ENCODE peak calls at places on chromosomes 13 and 19, in seven cellular contexts. T, W, R, U, H, A and D are unnamed samples.

GRCh38 chr19:40610396-40611064 is 9.4 kb downstream of the LTBP4 start:
- DNase-seq in T (no peak), W (no peak), R (peak; percentile 35), U (no peak), H (no peak), A (no peak), D (no peak)

GRCh38 chr13:44309771-44310767 is 63.6 kb upstream of the SERP2 start:
- DNase-seq in T (no peak), W (no peak), R (no peak), U (no peak), H (no peak), A (no peak), D (no peak)

GRCh38 chr19:45124021-45124420 is 31.0 kb downstream of the PPP1R37 start:
- DNase-seq in T (no peak), W (no peak), R (no peak), U (no peak), H (no peak), A (no peak), D (no peak)

GRCh38 chr13:50230365-50230978 is 215.2 kb downstream of the KCNRG start:
- DNase-seq in T (peak; percentile 53), W (no peak), R (no peak), U (no peak), H (no peak), A (no peak), D (peak; percentile 82)

GRCh38 chr13:50846861-50847475 is 3.5 kb upstream of the DLEU7 start:
- DNase-seq in T (no peak), W (no peak), R (no peak), U (no peak), H (no peak), A (no peak), D (no peak)

GRCh38 chr13:75968103-75968838 is 332.1 kb downstream of the LMO7 start:
- DNase-seq in T (peak; percentile 26), W (no peak), R (no peak), U (no peak), H (no peak), A (peak; percentile 55), D (peak; percentile 44)

GRCh38 chr13:43446126-43446525 is 340.6 kb downstream of the ENOX1 start:
- DNase-seq in T (no peak), W (no peak), R (no peak), U (no peak), H (no peak), A (no peak), D (no peak)

GRCh38 chr19:1285737-1286360 is at the start of gene EFNA2:
- DNase-seq in T (no peak), W (no peak), R (no peak), U (no peak), H (no peak), A (no peak), D (no peak)

GRCh38 chr19:44552324-44552723 is 22.8 kb upstream of the CEACAM20 start:
- DNase-seq in T (no peak), W (no peak), R (peak; percentile 91), U (peak; percentile 83), H (peak; percentile 70), A (peak; percentile 19), D (peak; percentile 23)

GRCh38 chr19:50912727-50913716 is 1.8 kb upstream of the KLK4 start:
- DNase-seq in T (no peak), W (no peak), R (no peak), U (no peak), H (no peak), A (no peak), D (no peak)

GRCh38 chr19:51366999-51367564 is 894 bp upstream of the ETFB start:
- DNase-seq in T (no peak), W (no peak), R (no peak), U (no peak), H (no peak), A (no peak), D (no peak)

GRCh38 chr19:15438124-15438496 is 11.6 kb downstream of the WIZ start:
- DNase-seq in T (no peak), W (no peak), R (no peak), U (no peak), H (no peak), A (peak; percentile 14), D (no peak)

GRCh38 chr13:33323766-33324525 is 38.4 kb upstream of the STARD13 start:
- DNase-seq in T (peak; percentile 63), W (no peak), R (no peak), U (no peak), H (no peak), A (no peak), D (no peak)

DNA sequence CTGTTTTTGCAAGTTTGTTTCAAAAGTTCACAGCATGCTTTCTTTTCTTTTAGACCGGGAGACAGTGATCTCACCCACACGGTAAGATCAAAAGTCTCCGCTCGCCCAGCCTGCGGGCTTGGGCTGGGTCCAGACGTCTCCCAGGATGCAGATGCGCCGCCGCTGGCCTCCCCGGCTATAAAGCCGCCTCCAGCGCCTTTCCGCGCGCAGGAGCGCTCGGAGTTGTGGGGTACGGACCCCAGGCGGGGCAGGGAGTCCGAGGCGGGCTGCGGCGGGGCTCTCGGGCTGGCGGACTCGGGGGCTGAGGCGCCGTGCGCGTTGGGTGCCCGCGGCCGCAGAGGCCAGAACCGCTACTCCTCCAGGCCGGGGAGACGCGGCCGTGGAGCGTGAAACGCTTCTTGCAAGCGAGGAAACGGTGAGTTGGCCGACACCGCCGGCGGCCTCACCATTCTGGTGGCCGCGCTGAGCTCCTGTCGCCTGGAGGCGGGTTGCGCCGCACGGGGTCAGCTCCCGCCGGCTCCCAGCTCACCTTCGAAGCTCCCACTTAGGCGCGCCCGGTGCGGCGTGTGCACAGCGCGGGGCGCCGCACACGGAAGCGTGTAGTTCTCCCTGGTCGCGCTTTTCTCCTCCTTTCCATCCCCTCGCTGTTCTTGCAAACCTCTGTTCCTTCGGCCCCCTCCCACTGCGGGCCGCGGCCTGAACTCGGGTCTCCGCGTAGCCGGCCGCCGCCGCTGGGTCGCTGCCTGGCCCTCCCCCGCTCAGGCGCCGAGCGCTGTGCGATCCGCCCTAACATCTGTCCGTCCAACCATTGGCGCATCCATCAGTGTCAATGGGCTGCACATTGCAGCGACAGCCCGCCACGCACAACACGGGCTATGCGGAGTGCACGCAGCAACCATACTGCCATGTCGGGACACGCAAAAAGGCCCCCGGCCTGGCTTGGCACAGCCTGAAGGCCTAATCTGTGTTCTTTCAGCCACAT is 2.3 kb upstream of the TSHZ3 start:
- DNase-seq in T (peak; percentile 63), W (no peak), R (no peak), U (peak; percentile 77), H (no peak), A (peak; percentile 48), D (peak; percentile 73)
- H3K27ac ChIP-seq in T (peak overlapping the region; percentile 93), W (no peak overlapping the region), R (no peak overlapping the region), U (peak overlapping the region; percentile 37), H (no peak overlapping the region), A (peak overlapping the region; percentile 13), D (peak overlapping the region; percentile 88)

DNA sequence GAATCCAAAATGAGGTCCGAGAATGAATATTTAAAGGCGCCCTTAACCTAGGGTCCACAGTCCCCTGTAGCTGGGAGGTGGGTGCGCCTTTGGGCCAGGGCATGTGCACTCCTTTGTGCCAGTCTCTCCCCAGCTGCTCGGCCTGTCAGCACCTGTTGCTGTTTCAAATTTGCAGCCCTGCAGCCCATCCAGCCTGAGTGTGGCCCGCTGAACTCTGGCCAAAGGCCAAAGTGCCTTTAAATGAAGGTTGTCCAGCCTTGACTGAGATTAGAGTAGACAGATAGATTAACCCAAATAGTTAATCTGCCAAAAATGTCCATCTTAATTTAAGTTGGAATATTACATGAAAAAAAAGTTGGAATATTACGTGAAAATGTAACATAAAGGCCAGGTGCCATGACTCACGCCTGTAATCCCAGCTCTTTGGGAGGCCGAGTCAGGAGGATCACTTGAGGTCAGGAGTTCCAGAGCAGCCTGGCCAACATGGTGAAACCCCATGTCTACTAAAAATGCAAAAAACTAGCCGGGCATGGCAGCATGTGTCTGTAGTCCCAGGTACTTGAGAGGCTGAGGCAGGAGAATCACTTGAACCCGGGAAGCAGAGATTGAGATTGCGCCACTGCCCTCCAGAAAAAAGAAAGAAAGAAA is 25.3 kb downstream of the TPT1 start:
- DNase-seq in T (no peak), W (no peak), R (no peak), U (no peak), H (no peak), A (no peak), D (no peak)
- H2BK120ac ChIP-seq in T (no peak overlapping the region), W (no peak overlapping the region), R (no peak overlapping the region), U (no peak overlapping the region), H (no peak overlapping the region), A (no peak overlapping the region), D (no peak overlapping the region)

GRCh38 chr19:8458380-8458779 is 13.6 kb downstream of the HNRNPM start:
- DNase-seq in T (no peak), W (no peak), R (no peak), U (no peak), H (no peak), A (no peak), D (peak; percentile 37)
- H3K27ac ChIP-seq in T (peak overlapping the region; percentile 11), W (no peak overlapping the region), R (no peak overlapping the region), U (no peak overlapping the region), H (no peak overlapping the region), A (no peak overlapping the region), D (peak overlapping the region; percentile 83)

DNA sequence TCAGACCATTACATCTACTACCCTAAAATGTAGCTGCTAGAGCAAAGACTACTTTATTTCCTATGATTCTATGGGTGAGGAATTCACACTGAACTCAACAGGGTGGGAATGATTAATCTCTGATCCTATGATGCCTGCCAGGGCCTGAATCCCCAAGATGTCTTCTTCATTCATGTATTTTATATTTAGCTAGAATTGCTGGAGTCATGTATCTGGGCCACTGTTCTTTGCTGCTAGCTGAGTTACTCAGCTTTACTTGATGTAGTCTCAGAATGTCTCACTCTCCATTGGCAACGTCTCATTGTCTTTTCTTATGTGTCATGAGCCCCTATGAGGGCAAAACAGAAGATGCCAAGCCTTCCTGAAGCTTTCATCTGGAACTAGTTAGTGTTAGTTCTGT is 21.1 kb downstream of the ZNF582 start:
- DNase-seq in T (no peak), W (no peak), R (no peak), U (no peak), H (no peak), A (no peak), D (no peak)
- H2BK120ac ChIP-seq in T (no peak overlapping the region), W (no peak overlapping the region), R (no peak overlapping the region), U (no peak overlapping the region), H (no peak overlapping the region), A (no peak overlapping the region), D (no peak overlapping the region)